ENCODE peak calls at places on chromosome 15, in five cellular contexts. E, P, K, B and Z are unnamed samples.

GRCh38 chr15:68208136-68208535 is 3.0 kb upstream of the CALML4 start:
- DNase-seq in E (no peak), P (peak; percentile 13), K (no peak), B (no peak), Z (no peak)

GRCh38 chr15:66896611-66897010 is 168.8 kb upstream of the SMAD3 start:
- DNase-seq in E (no peak), P (no peak), K (no peak), B (no peak), Z (no peak)

GRCh38 chr15:69140306-69140705 is 20.1 kb upstream of the GLCE start:
- DNase-seq in E (no peak), P (no peak), K (no peak), B (no peak), Z (no peak)

GRCh38 chr15:85785887-85786777 is 8.6 kb downstream of the KLHL25 start:
- DNase-seq in E (no peak), P (peak; percentile 61), K (no peak), B (no peak), Z (peak; percentile 72)

GRCh38 chr15:34673241-34673640 is 81.6 kb downstream of the GJD2 start:
- DNase-seq in E (no peak), P (no peak), K (no peak), B (no peak), Z (no peak)

GRCh38 chr15:42059661-42060476 is 34.5 kb downstream of the PLA2G4D start:
- DNase-seq in E (no peak), P (peak; percentile 53), K (peak; percentile 72), B (no peak), Z (peak; percentile 56)

GRCh38 chr15:52080031-52080430 is 32.5 kb downstream of the BCL2L10 start:
- DNase-seq in E (no peak), P (no peak), K (no peak), B (no peak), Z (no peak)

GRCh38 chr15:76337047-76337738 is 620 bp downstream of the ISL2 start:
- DNase-seq in E (no peak), P (no peak), K (no peak), B (no peak), Z (peak; percentile 21)

GRCh38 chr15:37206690-37207089 is 106.3 kb upstream of the MEIS2 start:
- DNase-seq in E (no peak), P (no peak), K (no peak), B (no peak), Z (no peak)

DNA sequence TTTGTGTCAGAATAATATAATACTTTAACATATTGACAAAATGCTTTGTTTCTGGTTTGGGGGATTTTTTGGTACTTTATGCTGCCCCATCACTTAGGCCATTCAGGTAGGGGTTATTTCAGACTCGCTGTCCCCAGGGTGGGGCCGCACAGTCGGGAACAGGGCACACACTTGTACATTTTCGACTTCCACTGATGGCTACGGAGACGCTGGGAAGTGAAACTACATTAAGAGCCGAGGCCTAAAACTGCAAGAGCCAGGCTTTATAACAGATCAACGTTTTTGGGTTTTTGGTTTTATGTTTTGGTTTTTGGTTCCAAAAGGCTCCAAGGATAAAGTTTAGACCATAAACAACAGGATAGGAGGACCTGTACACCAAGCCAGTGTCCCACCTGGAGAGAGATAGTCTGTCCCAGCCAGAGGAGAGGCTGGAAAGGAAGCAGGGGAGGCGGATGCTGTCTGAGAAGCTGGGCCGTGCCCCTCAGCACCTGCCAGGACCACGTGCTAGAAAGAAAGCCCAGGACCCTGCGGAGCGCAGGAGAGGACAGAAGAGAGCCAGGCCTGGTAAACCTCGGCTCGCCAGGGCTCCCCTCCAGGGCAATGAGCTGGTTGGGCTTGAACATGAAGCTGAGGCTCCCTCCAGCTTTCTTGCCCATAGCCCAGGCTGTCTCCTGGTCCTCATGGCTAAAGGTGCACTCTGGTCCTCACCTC is 111.7 kb downstream of the CHSY1 start:
- DNase-seq in E (no peak), P (no peak), K (no peak), B (no peak), Z (no peak)
- H3K4me3 ChIP-seq in E (no peak overlapping the region), P (no peak overlapping the region), K (no peak overlapping the region), B (no peak overlapping the region), Z (no peak overlapping the region)

GRCh38 chr15:71364117-71364584 is 248.9 kb downstream of the THSD4 start:
- DNase-seq in E (no peak), P (no peak), K (no peak), B (no peak), Z (peak; percentile 29)

GRCh38 chr15:71362556-71362955 is 247.3 kb downstream of the THSD4 start:
- DNase-seq in E (no peak), P (no peak), K (no peak), B (no peak), Z (no peak)

GRCh38 chr15:71366522-71366921 is 251.3 kb downstream of the THSD4 start:
- DNase-seq in E (no peak), P (no peak), K (no peak), B (no peak), Z (no peak)

GRCh38 chr15:71366926-71367325 is 251.7 kb downstream of the THSD4 start:
- DNase-seq in E (no peak), P (no peak), K (no peak), B (no peak), Z (no peak)

GRCh38 chr15:71362987-71363968 is 248.0 kb downstream of the THSD4 start:
- DNase-seq in E (no peak), P (no peak), K (no peak), B (no peak), Z (no peak)
- H3K4me3 ChIP-seq in E (no peak overlapping the region), P (no peak overlapping the region), K (no peak overlapping the region), B (no peak overlapping the region), Z (no peak overlapping the region)

GRCh38 chr15:31223478-31224350 is 102.9 kb upstream of the KLF13 start:
- DNase-seq in E (no peak), P (no peak), K (no peak), B (no peak), Z (no peak)
- H3K4me3 ChIP-seq in E (peak overlapping the region; percentile 9), P (no peak overlapping the region), K (no peak overlapping the region), B (no peak overlapping the region), Z (no peak overlapping the region)

DNA sequence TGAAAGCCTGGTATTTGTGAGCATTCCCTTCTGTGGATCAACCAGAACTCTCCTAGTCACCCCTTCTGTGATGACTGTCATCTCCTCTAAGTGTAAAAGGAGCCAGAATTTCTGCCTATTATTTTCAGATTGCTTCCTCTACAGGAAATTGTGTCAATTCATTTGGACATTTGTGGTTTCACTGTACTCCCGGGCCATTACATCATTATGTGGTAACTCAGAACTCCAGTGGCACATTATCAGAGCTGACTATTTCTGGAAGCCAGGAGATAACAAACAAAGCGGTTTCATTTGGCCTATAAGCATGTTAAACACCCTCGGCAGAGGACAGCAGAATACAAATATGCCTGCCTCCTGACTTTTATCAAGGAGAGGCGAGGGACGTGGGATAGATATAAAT is 193.6 kb upstream of the SEMA6D start:
- DNase-seq in E (no peak), P (no peak), K (no peak), B (no peak), Z (no peak)
- H3K4me3 ChIP-seq in E (no peak overlapping the region), P (no peak overlapping the region), K (no peak overlapping the region), B (no peak overlapping the region), Z (no peak overlapping the region)

DNA sequence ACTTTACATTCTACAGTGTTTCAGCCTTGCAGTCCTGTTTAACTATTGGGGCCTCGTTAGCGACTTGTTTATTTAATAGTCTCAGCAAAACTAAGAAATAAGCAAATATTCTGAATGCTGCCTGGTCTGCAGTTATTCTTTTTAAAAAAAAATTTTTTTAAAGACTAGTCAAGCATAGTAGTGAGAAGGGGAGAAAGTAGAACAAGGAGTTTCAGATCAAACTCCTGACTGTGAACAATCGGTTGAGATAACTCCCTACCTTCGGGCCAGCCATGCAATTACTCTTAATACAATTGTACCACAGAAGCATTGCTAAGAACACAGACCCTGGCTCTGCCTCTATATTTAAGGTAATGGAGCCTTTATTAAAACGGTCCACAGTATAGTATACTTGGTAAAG is 5.8 kb upstream of the DUT start:
- DNase-seq in E (no peak), P (no peak), K (no peak), B (no peak), Z (no peak)
- H3K4me3 ChIP-seq in E (no peak overlapping the region), P (no peak overlapping the region), K (no peak overlapping the region), B (no peak overlapping the region), Z (no peak overlapping the region)

DNA sequence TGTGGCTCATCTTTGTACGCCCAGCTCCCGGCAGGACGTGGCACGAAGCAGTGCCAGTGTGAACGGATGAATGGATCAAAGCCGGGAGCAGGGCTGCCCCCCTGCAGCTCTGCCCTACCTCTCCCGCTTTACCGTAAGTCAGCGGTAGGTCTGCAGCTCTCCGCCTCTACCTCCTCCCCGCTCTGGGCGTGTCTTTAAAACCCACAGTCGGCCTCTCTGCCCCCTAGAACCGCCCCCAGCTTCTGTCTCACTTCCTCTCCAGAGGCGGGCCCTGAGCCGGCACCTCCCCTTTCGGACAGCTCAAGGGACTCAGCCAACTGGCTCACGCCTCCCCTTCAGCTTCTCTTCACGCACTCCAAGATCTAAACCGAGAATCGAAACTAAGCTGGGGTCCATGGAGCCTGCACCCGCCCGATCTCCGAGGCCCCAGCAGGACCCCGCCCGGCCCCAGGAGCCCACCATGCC is at the start of gene PML:
- DNase-seq in E (peak; percentile 72), P (peak; percentile 94), K (peak; percentile 98), B (peak; percentile 85), Z (peak; percentile 98)
- H3K4me3 ChIP-seq in E (peak within 1 kb of the TSS; percentile 88), P (peak within 1 kb of the TSS; percentile 72), K (peak within 1 kb of the TSS; percentile 72), B (peak within 1 kb of the TSS; percentile 73), Z (peak within 1 kb of the TSS; percentile 76)